ENCODE peak calls at places on chromosome 19, in five cellular contexts. One of them, this sample, is unnamed.

GRCh38 chr19:37966211-37967072 is 59.4 kb downstream of the SIPA1L3 start:
- DNase-seq in iPS-NIHi11: no peak
- DNase-seq in activated naive CD4-positive, alpha-beta T cell treated with Interleukin-2 at 50 U/mL for 16 hours: no peak
- DNase-seq in head of caudate nucleus: no peak
- DNase-seq in SK-N-MC: no peak
- DNase-seq in this sample: no peak

GRCh38 chr19:5086725-5087439 is 118.0 kb downstream of the KDM4B start:
- DNase-seq in iPS-NIHi11: peak; percentile 89
- DNase-seq in activated naive CD4-positive, alpha-beta T cell treated with Interleukin-2 at 50 U/mL for 16 hours: no peak
- DNase-seq in head of caudate nucleus: no peak
- DNase-seq in SK-N-MC: no peak
- DNase-seq in this sample: no peak

GRCh38 chr19:35318679-35319448 is 10.1 kb upstream of the CD22 start:
- DNase-seq in iPS-NIHi11: peak; percentile 22
- DNase-seq in activated naive CD4-positive, alpha-beta T cell treated with Interleukin-2 at 50 U/mL for 16 hours: no peak
- DNase-seq in head of caudate nucleus: peak; percentile 87
- DNase-seq in SK-N-MC: no peak
- DNase-seq in this sample: peak; percentile 94

GRCh38 chr19:41621654-41622053 is 5.2 kb downstream of the CEACAM4 start:
- DNase-seq in iPS-NIHi11: no peak
- DNase-seq in activated naive CD4-positive, alpha-beta T cell treated with Interleukin-2 at 50 U/mL for 16 hours: no peak
- DNase-seq in head of caudate nucleus: no peak
- DNase-seq in SK-N-MC: no peak
- DNase-seq in this sample: no peak

GRCh38 chr19:13109361-13110098 is 6.9 kb upstream of the LYL1 start:
- DNase-seq in iPS-NIHi11: no peak
- DNase-seq in activated naive CD4-positive, alpha-beta T cell treated with Interleukin-2 at 50 U/mL for 16 hours: no peak
- DNase-seq in head of caudate nucleus: no peak
- DNase-seq in SK-N-MC: no peak
- DNase-seq in this sample: no peak

GRCh38 chr19:39308531-39309304 is 11.9 kb downstream of the LRFN1 start:
- DNase-seq in iPS-NIHi11: peak; percentile 84
- DNase-seq in activated naive CD4-positive, alpha-beta T cell treated with Interleukin-2 at 50 U/mL for 16 hours: no peak
- DNase-seq in head of caudate nucleus: no peak
- DNase-seq in SK-N-MC: no peak
- DNase-seq in this sample: no peak

GRCh38 chr19:48625891-48626327 is 6.6 kb downstream of the SPHK2 start:
- DNase-seq in iPS-NIHi11: no peak
- DNase-seq in activated naive CD4-positive, alpha-beta T cell treated with Interleukin-2 at 50 U/mL for 16 hours: no peak
- DNase-seq in head of caudate nucleus: no peak
- DNase-seq in SK-N-MC: no peak
- DNase-seq in this sample: no peak

GRCh38 chr19:2032296-2032941 is 16.9 kb upstream of the BTBD2 start:
- DNase-seq in iPS-NIHi11: peak; percentile 53
- DNase-seq in activated naive CD4-positive, alpha-beta T cell treated with Interleukin-2 at 50 U/mL for 16 hours: peak; percentile 51
- DNase-seq in head of caudate nucleus: peak; percentile 97
- DNase-seq in SK-N-MC: no peak
- DNase-seq in this sample: peak; percentile 77

GRCh38 chr19:2221250-2221831 is 14.8 kb downstream of the PLEKHJ1 start:
- DNase-seq in iPS-NIHi11: no peak
- DNase-seq in activated naive CD4-positive, alpha-beta T cell treated with Interleukin-2 at 50 U/mL for 16 hours: no peak
- DNase-seq in head of caudate nucleus: no peak
- DNase-seq in SK-N-MC: no peak
- DNase-seq in this sample: no peak

GRCh38 chr19:43784251-43784980 is 3.6 kb upstream of the KCNN4 start:
- DNase-seq in iPS-NIHi11: no peak
- DNase-seq in activated naive CD4-positive, alpha-beta T cell treated with Interleukin-2 at 50 U/mL for 16 hours: peak; percentile 75
- DNase-seq in head of caudate nucleus: no peak
- DNase-seq in SK-N-MC: no peak
- DNase-seq in this sample: no peak

GRCh38 chr19:32345261-32346207 is at the start of gene ZNF507:
- DNase-seq in iPS-NIHi11: peak; percentile 99
- DNase-seq in activated naive CD4-positive, alpha-beta T cell treated with Interleukin-2 at 50 U/mL for 16 hours: peak; percentile 87
- DNase-seq in head of caudate nucleus: peak; percentile 86
- DNase-seq in SK-N-MC: no peak
- DNase-seq in this sample: peak; percentile 72

GRCh38 chr19:19176950-19177349 is 6.9 kb upstream of the MEF2B start:
- DNase-seq in iPS-NIHi11: no peak
- DNase-seq in activated naive CD4-positive, alpha-beta T cell treated with Interleukin-2 at 50 U/mL for 16 hours: no peak
- DNase-seq in head of caudate nucleus: no peak
- DNase-seq in SK-N-MC: no peak
- DNase-seq in this sample: no peak

GRCh38 chr19:1901940-1902404 is 3.2 kb upstream of the ADAT3 start:
- DNase-seq in iPS-NIHi11: no peak
- DNase-seq in activated naive CD4-positive, alpha-beta T cell treated with Interleukin-2 at 50 U/mL for 16 hours: no peak
- DNase-seq in head of caudate nucleus: peak; percentile 52
- DNase-seq in SK-N-MC: no peak
- DNase-seq in this sample: no peak

GRCh38 chr19:16198363-16198636 is 589 bp downstream of the AP1M1 start:
- DNase-seq in iPS-NIHi11: no peak
- DNase-seq in activated naive CD4-positive, alpha-beta T cell treated with Interleukin-2 at 50 U/mL for 16 hours: no peak
- DNase-seq in head of caudate nucleus: no peak
- DNase-seq in SK-N-MC: no peak
- DNase-seq in this sample: no peak

GRCh38 chr19:13154911-13155471 is 4.8 kb downstream of the IER2 start:
- DNase-seq in iPS-NIHi11: peak; percentile 50
- DNase-seq in activated naive CD4-positive, alpha-beta T cell treated with Interleukin-2 at 50 U/mL for 16 hours: peak; percentile 84
- DNase-seq in head of caudate nucleus: peak; percentile 30
- DNase-seq in SK-N-MC: no peak
- DNase-seq in this sample: no peak

GRCh38 chr19:1241417-1242095 is at the start of gene ATP5F1D:
- DNase-seq in iPS-NIHi11: peak; percentile 87
- DNase-seq in activated naive CD4-positive, alpha-beta T cell treated with Interleukin-2 at 50 U/mL for 16 hours: peak; percentile 94
- DNase-seq in head of caudate nucleus: peak; percentile 96
- DNase-seq in SK-N-MC: no peak
- DNase-seq in this sample: peak; percentile 83

GRCh38 chr19:5692785-5693194 is 2.7 kb downstream of the RPL36 start:
- DNase-seq in iPS-NIHi11: peak; percentile 3
- DNase-seq in activated naive CD4-positive, alpha-beta T cell treated with Interleukin-2 at 50 U/mL for 16 hours: no peak
- DNase-seq in head of caudate nucleus: no peak
- DNase-seq in SK-N-MC: no peak
- DNase-seq in this sample: no peak

GRCh38 chr19:48997972-48998371 is 4.3 kb downstream of the RUVBL2 start:
- DNase-seq in iPS-NIHi11: peak; percentile 73
- DNase-seq in activated naive CD4-positive, alpha-beta T cell treated with Interleukin-2 at 50 U/mL for 16 hours: peak; percentile 51
- DNase-seq in head of caudate nucleus: peak; percentile 40
- DNase-seq in SK-N-MC: no peak
- DNase-seq in this sample: no peak

GRCh38 chr19:22517496-22518411 is 95.6 kb upstream of the ZNF98 start:
- DNase-seq in iPS-NIHi11: peak; percentile 8
- DNase-seq in activated naive CD4-positive, alpha-beta T cell treated with Interleukin-2 at 50 U/mL for 16 hours: no peak
- DNase-seq in head of caudate nucleus: no peak
- DNase-seq in SK-N-MC: no peak
- DNase-seq in this sample: no peak

GRCh38 chr19:3880471-3881271 is at the start of gene ATCAY:
- DNase-seq in iPS-NIHi11: peak; percentile 86
- DNase-seq in activated naive CD4-positive, alpha-beta T cell treated with Interleukin-2 at 50 U/mL for 16 hours: no peak
- DNase-seq in head of caudate nucleus: peak; percentile 84
- DNase-seq in SK-N-MC: no peak
- DNase-seq in this sample: no peak

GRCh38 chr19:19817357-19817756 is 4.2 kb downstream of the ZNF506 start:
- DNase-seq in iPS-NIHi11: no peak
- DNase-seq in activated naive CD4-positive, alpha-beta T cell treated with Interleukin-2 at 50 U/mL for 16 hours: peak; percentile 54
- DNase-seq in head of caudate nucleus: peak; percentile 45
- DNase-seq in SK-N-MC: no peak
- DNase-seq in this sample: no peak

GRCh38 chr19:42123765-42124164 is 8.5 kb downstream of the POU2F2 start:
- DNase-seq in iPS-NIHi11: no peak
- DNase-seq in activated naive CD4-positive, alpha-beta T cell treated with Interleukin-2 at 50 U/mL for 16 hours: no peak
- DNase-seq in head of caudate nucleus: no peak
- DNase-seq in SK-N-MC: no peak
- DNase-seq in this sample: no peak

GRCh38 chr19:5115771-5116202 is 146.9 kb downstream of the KDM4B start:
- DNase-seq in iPS-NIHi11: no peak
- DNase-seq in activated naive CD4-positive, alpha-beta T cell treated with Interleukin-2 at 50 U/mL for 16 hours: no peak
- DNase-seq in head of caudate nucleus: no peak
- DNase-seq in SK-N-MC: no peak
- DNase-seq in this sample: no peak

GRCh38 chr19:29485293-29485692 is 40.5 kb upstream of the VSTM2B start:
- DNase-seq in iPS-NIHi11: no peak
- DNase-seq in activated naive CD4-positive, alpha-beta T cell treated with Interleukin-2 at 50 U/mL for 16 hours: no peak
- DNase-seq in head of caudate nucleus: no peak
- DNase-seq in SK-N-MC: no peak
- DNase-seq in this sample: no peak

GRCh38 chr19:48806818-48807589 is 3.8 kb downstream of the BCAT2 start:
- DNase-seq in iPS-NIHi11: peak; percentile 38
- DNase-seq in activated naive CD4-positive, alpha-beta T cell treated with Interleukin-2 at 50 U/mL for 16 hours: no peak
- DNase-seq in head of caudate nucleus: peak; percentile 84
- DNase-seq in SK-N-MC: peak; percentile 24
- DNase-seq in this sample: peak; percentile 37

GRCh38 chr19:39919976-39920375 is 14.5 kb downstream of the FCGBP start:
- DNase-seq in iPS-NIHi11: no peak
- DNase-seq in activated naive CD4-positive, alpha-beta T cell treated with Interleukin-2 at 50 U/mL for 16 hours: no peak
- DNase-seq in head of caudate nucleus: no peak
- DNase-seq in SK-N-MC: no peak
- DNase-seq in this sample: no peak

GRCh38 chr19:51107406-51108065 is 673 bp downstream of the CTU1 start:
- DNase-seq in iPS-NIHi11: no peak
- DNase-seq in activated naive CD4-positive, alpha-beta T cell treated with Interleukin-2 at 50 U/mL for 16 hours: peak; percentile 25
- DNase-seq in head of caudate nucleus: peak; percentile 44
- DNase-seq in SK-N-MC: no peak
- DNase-seq in this sample: no peak

GRCh38 chr19:38228491-38229439 is 4.7 kb upstream of the DPF1 start:
- DNase-seq in iPS-NIHi11: peak; percentile 77
- DNase-seq in activated naive CD4-positive, alpha-beta T cell treated with Interleukin-2 at 50 U/mL for 16 hours: no peak
- DNase-seq in head of caudate nucleus: peak; percentile 68
- DNase-seq in SK-N-MC: no peak
- DNase-seq in this sample: no peak

GRCh38 chr19:34428549-34429285 is 536 bp downstream of the UBA2 start:
- DNase-seq in iPS-NIHi11: peak; percentile 58
- DNase-seq in activated naive CD4-positive, alpha-beta T cell treated with Interleukin-2 at 50 U/mL for 16 hours: no peak
- DNase-seq in head of caudate nucleus: peak; percentile 45
- DNase-seq in SK-N-MC: no peak
- DNase-seq in this sample: peak; percentile 35

GRCh38 chr19:372306-372890 is 27.8 kb upstream of the MIER2 start:
- DNase-seq in iPS-NIHi11: no peak
- DNase-seq in activated naive CD4-positive, alpha-beta T cell treated with Interleukin-2 at 50 U/mL for 16 hours: no peak
- DNase-seq in head of caudate nucleus: peak; percentile 50
- DNase-seq in SK-N-MC: no peak
- DNase-seq in this sample: peak; percentile 11

This sample was measured in nucleus accumbens.